ENCODE peak calls at places on chromosomes 4 and X, in nine cellular contexts. Z, Q, V, P, U, M, Y, S and L are unnamed samples.

GRCh38 chr4:113761682-113762060 is at the start of gene CAMK2D:
- DNase-seq in Z (peak; percentile 42), Q (peak; percentile 93), V (peak; percentile 95), P (peak; percentile 90), U (no peak), M (peak; percentile 94), Y (peak; percentile 82), S (peak; percentile 86), L (peak; percentile 59)

GRCh38 chr4:94743838-94744237 is 13.9 kb upstream of the BMPR1B start:
- DNase-seq in Z (no peak), Q (no peak), V (no peak), P (no peak), U (no peak), M (no peak), Y (no peak), S (no peak), L (no peak)

GRCh38 chr4:142645478-142646108 is 200.5 kb downstream of the INPP4B start:
- DNase-seq in Z (no peak), Q (no peak), V (no peak), P (peak; percentile 51), U (no peak), M (no peak), Y (peak; percentile 1), S (no peak), L (no peak)

GRCh38 chr4:173192375-173193162 is 24.0 kb downstream of the GALNT7 start:
- DNase-seq in Z (no peak), Q (no peak), V (no peak), P (no peak), U (no peak), M (no peak), Y (no peak), S (no peak), L (no peak)

GRCh38 chrX:38225093-38225492 is 4.4 kb upstream of the SRPX start:
- DNase-seq in Z (no peak), Q (no peak), V (no peak), P (no peak), U (peak; percentile 56), M (no peak), Y (no peak), S (no peak), L (no peak)

GRCh38 chr4:132063829-132064228 is 1085.3 kb upstream of the PCDH10 start:
- DNase-seq in Z (no peak), Q (no peak), V (no peak), P (peak; percentile 90), U (no peak), M (no peak), Y (no peak), S (no peak), L (no peak)

GRCh38 chr4:187064033-187064432 is 340.4 kb upstream of the FAT1 start:
- DNase-seq in Z (no peak), Q (no peak), V (no peak), P (no peak), U (no peak), M (no peak), Y (no peak), S (no peak), L (no peak)

GRCh38 chr4:80452055-80452454 is 116.5 kb downstream of the CFAP299 start:
- DNase-seq in Z (no peak), Q (no peak), V (no peak), P (no peak), U (no peak), M (no peak), Y (no peak), S (no peak), L (no peak)

GRCh38 chrX:75151828-75152592 is 4.1 kb downstream of the ABCB7 start:
- DNase-seq in Z (no peak), Q (no peak), V (no peak), P (peak; percentile 13), U (no peak), M (no peak), Y (no peak), S (no peak), L (no peak)

GRCh38 chr4:174005422-174005821 is 278.0 kb downstream of the FBXO8 start:
- DNase-seq in Z (no peak), Q (no peak), V (no peak), P (no peak), U (no peak), M (no peak), Y (no peak), S (no peak), L (no peak)

DNA sequence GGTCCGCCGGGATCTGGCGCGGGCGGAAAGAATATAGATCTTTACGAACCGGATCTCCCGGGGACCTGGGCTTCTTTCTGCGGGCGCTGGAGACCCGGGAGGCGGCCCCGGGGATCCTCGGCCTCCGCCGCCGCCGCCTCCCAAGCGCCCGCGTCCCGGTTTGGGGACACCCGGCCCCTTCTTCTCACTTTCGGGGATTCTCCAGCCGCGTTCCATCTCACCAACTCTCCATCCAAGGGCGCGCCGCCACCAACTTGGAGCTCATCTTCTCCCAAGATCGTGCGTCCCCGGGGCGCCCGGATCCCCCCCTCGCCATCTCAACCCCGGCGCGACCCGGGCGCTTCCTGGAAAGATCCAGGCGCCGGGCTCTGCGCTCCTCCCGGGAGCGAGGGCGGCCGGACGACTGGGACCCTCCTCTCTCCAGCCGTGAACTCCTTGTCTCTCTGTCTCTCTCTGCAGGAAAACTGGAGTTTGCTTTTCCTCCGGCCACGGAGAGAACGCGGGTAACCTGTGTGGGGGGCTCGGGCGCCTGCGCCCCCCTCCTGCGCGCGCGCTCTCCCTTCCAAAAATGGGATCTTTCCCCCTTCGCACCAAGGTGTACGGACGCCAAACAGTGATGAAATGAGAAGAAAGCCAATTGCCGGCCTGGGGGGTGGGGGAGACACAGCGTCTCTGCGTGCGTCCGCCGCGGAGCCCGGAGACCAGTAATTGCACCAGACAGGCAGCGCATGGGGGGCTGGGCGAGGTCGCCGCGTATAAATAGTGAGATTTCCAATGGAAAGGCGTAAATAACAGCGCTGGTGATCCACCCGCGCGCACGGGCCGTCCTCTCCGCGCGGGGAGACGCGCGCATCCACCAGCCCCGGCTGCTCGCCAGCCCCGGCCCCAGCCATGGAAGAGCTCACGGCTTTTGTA is at the start of gene SHOX:
- DNase-seq in Z (peak; percentile 81), Q (peak; percentile 52), V (peak; percentile 38), P (no peak), U (peak; percentile 62), M (no peak), Y (no peak), S (no peak), L (no peak)
- H3K4me3 ChIP-seq in Z (peak within 1 kb of the TSS; percentile 94), Q (no peak within 1 kb of the TSS), V (no peak within 1 kb of the TSS), P (no peak within 1 kb of the TSS), U (peak within 1 kb of the TSS; percentile 60), M (no peak within 1 kb of the TSS), Y (no peak within 1 kb of the TSS), S (no peak within 1 kb of the TSS), L (no peak within 1 kb of the TSS)

GRCh38 chr4:67531349-67531748 is 14.0 kb downstream of the CENPC start:
- DNase-seq in Z (no peak), Q (no peak), V (no peak), P (no peak), U (no peak), M (no peak), Y (no peak), S (no peak), L (no peak)

GRCh38 chr4:67533112-67533511 is 12.2 kb downstream of the CENPC start:
- DNase-seq in Z (no peak), Q (no peak), V (no peak), P (no peak), U (no peak), M (no peak), Y (no peak), S (no peak), L (no peak)

GRCh38 chr4:67539830-67540229 is 5.5 kb downstream of the CENPC start:
- DNase-seq in Z (no peak), Q (no peak), V (no peak), P (no peak), U (no peak), M (no peak), Y (no peak), S (no peak), L (no peak)

DNA sequence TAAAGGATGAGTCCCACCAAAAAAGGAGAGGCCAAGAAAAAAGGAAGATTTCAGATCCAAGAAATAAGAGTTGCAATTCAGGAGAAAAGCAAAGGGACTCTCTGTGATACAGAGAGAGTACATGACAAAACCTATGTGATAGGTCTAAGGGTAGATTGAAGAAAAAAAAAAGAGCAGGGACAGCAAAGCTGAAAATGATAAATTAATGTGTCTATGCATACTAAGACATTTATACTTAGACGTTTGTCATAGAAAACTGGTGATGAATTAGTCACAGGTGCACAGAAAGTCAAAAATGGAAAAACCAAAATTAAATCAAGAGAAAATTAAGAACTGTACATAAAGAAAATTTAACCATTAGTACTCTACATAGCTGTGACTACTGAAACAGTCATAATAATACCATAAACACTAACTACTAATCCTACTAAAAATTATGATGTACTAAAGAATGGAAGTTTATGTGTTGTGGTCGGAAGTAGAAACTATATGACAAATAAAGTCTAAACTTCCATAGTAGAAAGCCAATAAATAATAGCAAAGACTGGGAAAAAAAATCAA is 9.9 kb downstream of the CENPC start:
- DNase-seq in Z (no peak), Q (no peak), V (no peak), P (no peak), U (peak; percentile 9), M (no peak), Y (no peak), S (no peak), L (no peak)
- H3K36me3 ChIP-seq in Z (peaks cover 1% of the 10 kb centered on the region), Q (peaks cover 79% of the 10 kb centered on the region), V (peaks cover 100% of the 10 kb centered on the region), P (peaks cover 27% of the 10 kb centered on the region), U (peaks cover 20% of the 10 kb centered on the region), M (no peaks in the 10 kb centered on the region), Y (peaks cover 31% of the 10 kb centered on the region), S (peaks cover 91% of the 10 kb centered on the region), L (peaks cover 3% of the 10 kb centered on the region)

GRCh38 chrX:104285201-104285600 is 30.5 kb upstream of the ESX1 start:
- DNase-seq in Z (no peak), Q (no peak), V (no peak), P (no peak), U (no peak), M (no peak), Y (no peak), S (no peak), L (no peak)
- H3K27me3 ChIP-seq in Z (peaks cover 3% of the 10 kb centered on the region), Q (no peaks in the 10 kb centered on the region), V (no peaks in the 10 kb centered on the region), P (peaks cover 66% of the 10 kb centered on the region), U (no peaks in the 10 kb centered on the region), M (no peaks in the 10 kb centered on the region), Y (no peaks in the 10 kb centered on the region), S (no peaks in the 10 kb centered on the region), L (peaks cover 4% of the 10 kb centered on the region)

GRCh38 chr4:23887173-23887572 is 2.7 kb downstream of the PPARGC1A start:
- DNase-seq in Z (no peak), Q (no peak), V (no peak), P (no peak), U (no peak), M (no peak), Y (no peak), S (no peak), L (no peak)

GRCh38 chr4:23889368-23889767 is 479 bp downstream of the PPARGC1A start:
- DNase-seq in Z (no peak), Q (no peak), V (no peak), P (no peak), U (no peak), M (no peak), Y (no peak), S (no peak), L (no peak)

GRCh38 chr4:23889814-23890269 is at the start of gene PPARGC1A:
- DNase-seq in Z (no peak), Q (peak; percentile 68), V (no peak), P (peak; percentile 61), U (peak; percentile 27), M (peak; percentile 74), Y (no peak), S (peak; percentile 62), L (peak; percentile 59)

GRCh38 chr4:23887989-23888388 is 1.9 kb downstream of the PPARGC1A start:
- DNase-seq in Z (no peak), Q (no peak), V (no peak), P (no peak), U (no peak), M (no peak), Y (no peak), S (no peak), L (no peak)

GRCh38 chr4:23888421-23889319 is 1.2 kb downstream of the PPARGC1A start:
- DNase-seq in Z (no peak), Q (no peak), V (no peak), P (peak; percentile 71), U (peak; percentile 21), M (no peak), Y (no peak), S (no peak), L (no peak)
- H3K4me3 ChIP-seq in Z (peak overlapping the region; percentile 27), Q (peak overlapping the region; percentile 55), V (peak overlapping the region; percentile 16), P (peak overlapping the region; percentile 63), U (no peak overlapping the region), M (peak overlapping the region; percentile 39), Y (no peak overlapping the region), S (peak overlapping the region; percentile 56), L (peak overlapping the region; percentile 64)